ENCODE peak calls at places on chromosome 15, in nine cellular contexts. Z is HT-29; J is CD4-positive, alpha-beta T cell; U is islet precursor cell; X is A549; W is WTC11; M is substantia nigra; G is activated CD4-positive, alpha-beta T cell treated with anti-CD3 and anti-CD28 coated beads, Interleukin-2, amount 50 U/mL, for 1 hour; V is NCI-H146. F is an unnamed sample.

GRCh38 chr15:26129852-26130251 is 266.7 kb upstream of the ATP10A start:
- DNase-seq in M (no peak), V (no peak), X (no peak), W (no peak), Z (no peak), U (no peak), J (no peak), G (no peak), F (no peak)

GRCh38 chr15:45129651-45130129 is at the start of the genes DUOX1 and DUOXA1:
- DNase-seq in J (no peak), M (no peak), W (peak), U (peak), X (no peak), V (no peak), G (peak), Z (no peak), F (no peak)

GRCh38 chr15:88243895-88244787 is 12.4 kb downstream of the NTRK3 start:
- DNase-seq in G (peak), X (peak), J (no peak), U (peak), W (peak), M (no peak), V (no peak), Z (peak), F (no peak)

GRCh38 chr15:82810863-82811421 is 1.5 kb downstream of the WHAMM start:
- DNase-seq in G (peak), U (no peak), V (no peak), W (no peak), J (peak), X (no peak), M (no peak), Z (peak), F (no peak)

GRCh38 chr15:29093696-29094343 is 175.8 kb downstream of the NSMCE3 start:
- DNase-seq in J (no peak), U (no peak), V (no peak), W (no peak), Z (no peak), X (no peak), M (no peak), G (no peak), F (no peak)

GRCh38 chr15:77599899-77600298 is 32.8 kb downstream of the LINGO1 start:
- DNase-seq in Z (peak), W (peak), X (peak), M (no peak), J (no peak), U (no peak), V (peak), G (no peak), F (peak)

GRCh38 chr15:87368511-87368910 is 888.0 kb downstream of the NTRK3 start:
- DNase-seq in Z (no peak), U (peak), X (no peak), W (no peak), J (no peak), M (no peak), V (no peak), G (no peak), F (no peak)

GRCh38 chr15:80618666-80619481 is 76.2 kb upstream of the ABHD17C start:
- DNase-seq in W (no peak), J (no peak), X (no peak), V (no peak), M (no peak), G (no peak), Z (no peak), U (no peak), F (no peak)

GRCh38 chr15:49987896-49988295 is 131.1 kb downstream of the ATP8B4 start:
- DNase-seq in Z (no peak), X (no peak), M (no peak), J (no peak), U (no peak), W (no peak), G (no peak), V (no peak), F (no peak)

GRCh38 chr15:51751687-51752683 is 588 bp downstream of the TMOD2 start:
- DNase-seq in W (peak), G (no peak), X (peak), V (peak), U (peak), M (peak), J (no peak), Z (peak), F (no peak)

GRCh38 chr15:101210058-101210457 is 41.8 kb downstream of the CHSY1 start:
- DNase-seq in X (no peak), G (no peak), Z (no peak), J (no peak), M (no peak), W (no peak), U (no peak), V (no peak), F (no peak)

GRCh38 chr15:90529369-90530249 is at the start of gene CRTC3:
- DNase-seq in W (peak), V (peak), G (peak), M (peak), Z (peak), U (peak), J (peak), X (peak), F (no peak)

GRCh38 chr15:69412701-69413100 is 1.4 kb upstream of the KIF23 start:
- DNase-seq in M (no peak), W (no peak), X (no peak), J (no peak), U (no peak), G (no peak), V (no peak), Z (no peak), F (no peak)

GRCh38 chr15:31839388-31839787 is 190.9 kb upstream of the CHRNA7 start:
- DNase-seq in U (no peak), X (no peak), V (no peak), W (no peak), J (no peak), G (no peak), Z (no peak), M (no peak), F (no peak)